ENCODE peak calls at places on chromosome 5, in four cellular contexts. F is uterus, M is GM12892, A is gastrocnemius medialis. L is an unnamed sample.

GRCh38 chr5:180601591-180602480 is 10.5 kb upstream of the SCGB3A1 start:
- DNase-seq in M (peak; percentile 20), F (no peak), A (no peak), L (peak; percentile 80)

GRCh38 chr5:172648755-172649154 is 7.7 kb downstream of the NEURL1B start:
- DNase-seq in F (no peak), A (no peak), M (no peak), L (no peak)

GRCh38 chr5:102794677-102795331 is 39.7 kb downstream of the PAM start:
- DNase-seq in M (no peak), F (no peak), A (no peak), L (no peak)

GRCh38 chr5:93735378-93735777 is 6.0 kb downstream of the POU5F2 start:
- DNase-seq in A (no peak), F (no peak), M (no peak), L (no peak)

GRCh38 chr5:148179234-148179824 is 11.0 kb downstream of the SPINK14 start:
- DNase-seq in F (no peak), M (no peak), A (no peak), L (no peak)

GRCh38 chr5:74934949-74935751 is 69.0 kb upstream of the FAM169A start:
- DNase-seq in A (no peak), M (no peak), F (no peak), L (no peak)

GRCh38 chr5:37816331-37816730 is 23.5 kb downstream of the GDNF start:
- DNase-seq in M (no peak), F (no peak), A (no peak), L (no peak)

GRCh38 chr5:103910002-103910401 is 347.4 kb upstream of the NUDT12 start:
- DNase-seq in M (no peak), F (no peak), A (no peak), L (no peak)

GRCh38 chr5:132458226-132458560 is 32.4 kb downstream of the IRF1 start:
- DNase-seq in A (no peak), F (no peak), M (no peak), L (no peak)

GRCh38 chr5:36887532-36887931 is 11.0 kb downstream of the NIPBL start:
- DNase-seq in M (no peak), A (no peak), F (no peak), L (no peak)

GRCh38 chr5:9658726-9659125 is 28.6 kb upstream of the TAS2R1 start:
- DNase-seq in M (no peak), A (no peak), F (no peak), L (no peak)

GRCh38 chr5:142206801-142207200 is 98.2 kb downstream of the NDFIP1 start:
- DNase-seq in M (no peak), F (no peak), A (no peak), L (no peak)

GRCh38 chr5:158140120-158140778 is 281.3 kb upstream of the CLINT1 start:
- DNase-seq in A (peak; percentile 28), M (no peak), F (peak; percentile 43), L (no peak)

GRCh38 chr5:178309271-178310008 is 76.8 kb upstream of the PHYKPL start:
- DNase-seq in A (peak; percentile 10), F (no peak), M (no peak), L (no peak)

GRCh38 chr5:141349917-141350619 is at the start of gene PCDHGB1:
- DNase-seq in A (peak; percentile 42), F (no peak), M (no peak), L (no peak)

GRCh38 chr5:171201285-171201684 is 107.8 kb upstream of the TLX3 start:
- DNase-seq in M (no peak), A (no peak), F (no peak), L (no peak)

GRCh38 chr5:174151579-174152181 is 106.2 kb downstream of the NSG2 start:
- DNase-seq in A (no peak), M (no peak), F (no peak), L (peak; percentile 62)

GRCh38 chr5:147098233-147098790 is 136.5 kb upstream of the STK32A start:
- DNase-seq in M (no peak), A (no peak), F (no peak), L (no peak)

GRCh38 chr5:41176952-41177351 is 36.4 kb downstream of the C6 start:
- DNase-seq in A (no peak), F (no peak), M (no peak), L (no peak)

GRCh38 chr5:7422262-7422661 is 26.3 kb downstream of the ADCY2 start:
- DNase-seq in A (no peak), M (no peak), F (no peak), L (no peak)

GRCh38 chr5:151825445-151825844 is 53.7 kb downstream of the G3BP1 start:
- DNase-seq in F (peak; percentile 23), M (peak; percentile 13), A (no peak), L (peak; percentile 59)

GRCh38 chr5:135578685-135579341 is at the start of gene CXCL14:
- DNase-seq in A (peak; percentile 52), F (no peak), M (no peak), L (peak; percentile 84)

GRCh38 chr5:141479776-141480175 is 4.0 kb downstream of the PCDHGC3 start:
- DNase-seq in A (no peak), F (no peak), M (no peak), L (no peak)

GRCh38 chr5:134365604-134366003 is 1.4 kb downstream of the CDKL3 start:
- DNase-seq in F (no peak), M (no peak), A (no peak), L (no peak)

GRCh38 chr5:134374234-134374633 is 2.9 kb downstream of the UBE2B start:
- DNase-seq in M (no peak), A (no peak), F (no peak), L (no peak)

GRCh38 chr5:134371834-134372340 is 518 bp downstream of the UBE2B start:
- DNase-seq in F (no peak), M (peak; percentile 13), A (peak; percentile 93), L (peak; percentile 46)

GRCh38 chr5:134370306-134370870 is 981 bp upstream of the UBE2B start:
- DNase-seq in A (no peak), M (no peak), F (no peak), L (no peak)

DNA sequence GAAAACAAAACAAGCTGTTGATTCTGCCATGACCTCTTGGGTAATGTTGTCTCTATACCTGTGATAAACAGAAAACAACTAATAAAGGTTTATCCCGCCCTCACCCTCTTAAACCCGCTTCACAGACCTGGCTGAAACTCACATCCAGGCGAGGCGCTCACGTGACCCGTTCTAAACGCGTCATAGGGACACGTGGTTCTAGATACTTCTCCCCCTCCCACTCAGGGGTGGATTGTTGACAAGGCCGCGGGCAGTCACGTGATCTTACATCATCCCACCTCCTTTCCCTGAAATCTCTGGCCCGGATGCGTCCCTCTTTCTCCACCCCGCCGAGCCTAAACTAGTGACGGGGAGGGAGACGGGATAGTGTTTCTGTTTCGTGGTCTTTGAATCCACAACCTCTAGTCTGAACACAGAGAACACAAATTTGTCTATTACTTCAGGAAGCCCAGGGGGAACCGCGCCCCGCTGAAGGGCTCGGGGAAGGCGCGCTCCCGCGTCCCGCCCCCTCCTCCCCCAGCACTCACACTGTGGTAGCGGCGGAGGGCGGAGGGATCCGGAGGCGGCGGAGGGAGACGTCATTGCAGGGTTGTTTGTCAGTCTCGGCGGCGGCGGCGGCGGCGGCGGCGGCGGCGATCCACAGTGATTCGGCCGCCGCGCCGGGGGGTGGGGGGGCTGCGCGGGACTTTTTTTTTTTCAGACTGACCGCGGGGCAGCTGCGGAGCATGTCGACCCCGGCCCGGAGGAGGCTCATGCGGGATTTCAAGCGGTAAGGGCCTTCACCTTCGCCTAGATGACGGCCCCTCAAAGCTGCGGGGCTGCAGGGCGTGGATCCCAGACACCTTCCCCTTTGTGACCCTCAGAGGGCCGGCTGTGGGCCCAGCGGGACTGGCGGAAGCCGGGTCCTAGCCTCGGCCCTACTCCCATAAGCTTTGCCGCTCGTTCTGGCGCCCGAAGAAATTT is at the start of gene UBE2B:
- DNase-seq in A (peak; percentile 99), M (peak; percentile 76), F (peak; percentile 96), L (peak; percentile 100)
- TF ChIP-seq POLR2A in A (peak; percentile 89), M (peak; percentile 58), F (peak; percentile 73), L (no peak)

GRCh38 chr5:76804266-76804665 is 14.6 kb upstream of the F2RL1 start:
- DNase-seq in F (no peak), A (no peak), M (no peak), L (no peak)
- TF ChIP-seq POLR2A in F (no peak), A (no peak), M (no peak), L (no peak)

DNA sequence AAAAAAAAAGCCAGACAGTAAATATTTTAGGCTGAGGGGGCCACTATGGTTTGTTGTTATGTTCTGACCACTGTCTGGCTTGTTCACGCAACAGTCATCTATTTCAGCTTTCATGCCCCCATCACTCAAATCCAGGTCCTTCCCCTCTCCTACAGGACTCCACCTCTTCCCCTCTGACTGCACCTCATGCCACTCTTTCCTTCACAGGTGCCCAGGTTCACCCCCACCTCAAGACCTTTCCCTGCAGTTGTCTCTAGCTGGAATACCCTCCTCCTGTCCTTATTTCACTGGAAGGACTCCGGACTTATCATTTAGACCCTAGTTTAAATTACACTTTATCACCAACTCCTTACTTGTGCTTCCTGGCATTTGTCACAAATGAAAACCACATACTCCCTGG is 3.4 kb downstream of the RPS14 start:
- DNase-seq in M (no peak), F (no peak), A (no peak), L (no peak)
- TF ChIP-seq POLR2A in M (no peak), F (no peak), A (no peak), L (no peak)

GRCh38 chr5:124650960-124651662 is 95.3 kb downstream of the ZNF608 start:
- DNase-seq in A (no peak), F (no peak), M (no peak), L (no peak)

GRCh38 chr5:124649548-124650501 is 96.6 kb downstream of the ZNF608 start:
- DNase-seq in F (peak; percentile 22), A (peak; percentile 44), M (peak; percentile 52), L (peak; percentile 93)

GRCh38 chr5:124652892-124653441 is 93.5 kb downstream of the ZNF608 start:
- DNase-seq in F (no peak), A (no peak), M (no peak), L (no peak)

GRCh38 chr5:124652514-124652819 is 94.0 kb downstream of the ZNF608 start:
- DNase-seq in M (no peak), A (no peak), F (no peak), L (no peak)

GRCh38 chr5:124651663-124652513 is 94.6 kb downstream of the ZNF608 start:
- DNase-seq in F (peak; percentile 82), M (peak; percentile 44), A (peak; percentile 71), L (peak; percentile 59)
- TF ChIP-seq POLR2A in F (peak; percentile 73), M (peak; percentile 47), A (peak; percentile 85), L (no peak)

DNA sequence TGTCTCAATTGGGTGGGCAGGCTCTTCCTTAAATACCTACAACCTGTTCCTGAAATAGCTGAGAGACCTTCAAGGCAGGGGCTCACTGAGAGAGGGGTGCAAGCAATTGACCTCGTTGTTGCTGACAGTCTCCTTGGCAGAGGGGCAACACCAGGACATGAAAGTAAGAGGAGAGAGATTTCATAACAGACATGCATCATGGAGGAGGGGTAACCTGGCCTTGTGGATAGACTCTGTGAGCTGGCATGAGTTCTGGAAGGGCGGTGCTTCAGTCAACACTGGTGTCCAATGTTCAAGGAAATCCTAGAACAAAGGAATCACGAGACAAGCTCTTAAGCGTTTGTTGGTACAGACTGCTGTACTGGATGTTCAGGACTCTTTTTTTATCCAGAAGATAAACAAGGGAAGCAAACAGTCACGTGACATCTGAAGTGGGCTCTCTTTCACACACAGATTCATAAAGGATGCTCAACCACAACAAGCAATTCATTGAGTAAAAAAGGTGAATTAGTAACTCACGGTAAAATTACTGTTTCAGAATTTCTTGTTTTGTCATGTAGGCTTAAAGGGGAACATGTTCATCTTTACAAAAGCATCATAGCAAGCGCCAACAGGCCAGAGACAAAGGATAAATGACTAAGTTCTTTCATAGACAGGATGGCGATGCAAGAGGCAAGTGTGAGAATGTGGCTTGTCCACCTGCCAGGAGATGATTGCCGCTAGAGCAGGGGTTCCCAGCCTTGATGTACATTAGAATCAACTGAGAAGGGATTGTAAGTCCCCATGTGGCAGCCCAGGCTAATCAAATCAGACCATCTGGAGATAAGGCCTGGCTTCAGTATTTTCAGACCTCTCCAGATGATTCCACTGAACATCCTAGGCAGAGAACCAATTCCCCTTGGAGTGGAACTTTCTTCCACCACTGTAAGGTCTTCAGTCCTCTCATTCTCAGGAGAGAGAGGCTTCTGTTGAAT is 20.7 kb downstream of the ANKRA2 start:
- DNase-seq in F (no peak), A (no peak), M (no peak), L (no peak)
- TF ChIP-seq POLR2A in F (no peak), A (no peak), M (no peak), L (no peak)

L was measured in lower leg skin.